ENCODE peak calls at places on chromosomes 11 and 22, in four cellular contexts. P, D, X and B are unnamed samples. For H3K4me1, the result is how much of the 10 kb centered on the place peaks cover.

GRCh38 chr11:65432133-65432650 is 9.6 kb downstream of the NEAT1 start:
- DNase-seq in X (no peak), P (no peak), D (no peak), B (no peak)

GRCh38 chr22:50481045-50481439 is 301 bp upstream of the ADM2 start:
- DNase-seq in D (no peak), X (no peak), P (no peak), B (peak)

GRCh38 chr11:81007046-81007445 is 1566.2 kb upstream of the TENM4 start:
- DNase-seq in X (no peak), D (no peak), P (peak), B (no peak)

GRCh38 chr11:88357323-88358039 is 19.9 kb upstream of the CTSC start:
- DNase-seq in X (no peak), D (no peak), P (no peak), B (no peak)

GRCh38 chr11:6523253-6523652 is 26.2 kb downstream of the DNHD1 start:
- DNase-seq in X (no peak), P (no peak), D (no peak), B (no peak)

GRCh38 chr11:117610901-117611300 is 186.1 kb downstream of the DSCAML1 start:
- DNase-seq in X (no peak), P (no peak), D (no peak), B (no peak)

GRCh38 chr11:29317669-29318068 is 699.2 kb downstream of the KCNA4 start:
- DNase-seq in D (no peak), P (no peak), X (no peak), B (no peak)

GRCh38 chr11:130726234-130726559 is 190.1 kb downstream of the SNX19 start:
- DNase-seq in P (no peak), D (no peak), X (peak), B (no peak)

GRCh38 chr11:36041988-36042606 is 98.2 kb downstream of the LDLRAD3 start:
- DNase-seq in P (no peak), D (no peak), X (no peak), B (no peak)

GRCh38 chr11:116492600-116492999 is 280.2 kb downstream of the BUD13 start:
- DNase-seq in P (no peak), X (no peak), D (no peak), B (no peak)

GRCh38 chr22:46077669-46078099 is 72.6 kb upstream of the PPARA start:
- DNase-seq in D (peak), X (peak), P (no peak), B (peak)

GRCh38 chr22:43039800-43040199 is 24.9 kb upstream of the PACSIN2 start:
- DNase-seq in P (no peak), D (no peak), X (no peak), B (no peak)

GRCh38 chr11:2377511-2378443 is 667 bp downstream of the CD81 start:
- DNase-seq in P (peak), X (peak), D (peak), B (peak)

GRCh38 chr11:35151896-35152295 is 12.9 kb downstream of the CD44 start:
- DNase-seq in X (no peak), P (no peak), D (no peak), B (no peak)

GRCh38 chr11:17738350-17739207 is 4.0 kb downstream of the KCNC1 start:
- DNase-seq in X (peak), D (no peak), P (no peak), B (peak)

GRCh38 chr22:44373234-44373633 is 60.5 kb upstream of the SHISAL1 start:
- DNase-seq in D (no peak), X (peak), P (no peak), B (peak)

GRCh38 chr11:14974723-14975587 is 2.8 kb upstream of the CALCA start:
- DNase-seq in D (peak), X (no peak), P (peak), B (peak)

GRCh38 chr11:117430293-117430955 is 102.8 kb downstream of the CEP164 start:
- DNase-seq in X (no peak), D (no peak), P (no peak), B (no peak)

GRCh38 chr22:46500201-46500600 is 37.2 kb downstream of the CELSR1 start:
- DNase-seq in P (peak), X (peak), D (no peak), B (no peak)

DNA sequence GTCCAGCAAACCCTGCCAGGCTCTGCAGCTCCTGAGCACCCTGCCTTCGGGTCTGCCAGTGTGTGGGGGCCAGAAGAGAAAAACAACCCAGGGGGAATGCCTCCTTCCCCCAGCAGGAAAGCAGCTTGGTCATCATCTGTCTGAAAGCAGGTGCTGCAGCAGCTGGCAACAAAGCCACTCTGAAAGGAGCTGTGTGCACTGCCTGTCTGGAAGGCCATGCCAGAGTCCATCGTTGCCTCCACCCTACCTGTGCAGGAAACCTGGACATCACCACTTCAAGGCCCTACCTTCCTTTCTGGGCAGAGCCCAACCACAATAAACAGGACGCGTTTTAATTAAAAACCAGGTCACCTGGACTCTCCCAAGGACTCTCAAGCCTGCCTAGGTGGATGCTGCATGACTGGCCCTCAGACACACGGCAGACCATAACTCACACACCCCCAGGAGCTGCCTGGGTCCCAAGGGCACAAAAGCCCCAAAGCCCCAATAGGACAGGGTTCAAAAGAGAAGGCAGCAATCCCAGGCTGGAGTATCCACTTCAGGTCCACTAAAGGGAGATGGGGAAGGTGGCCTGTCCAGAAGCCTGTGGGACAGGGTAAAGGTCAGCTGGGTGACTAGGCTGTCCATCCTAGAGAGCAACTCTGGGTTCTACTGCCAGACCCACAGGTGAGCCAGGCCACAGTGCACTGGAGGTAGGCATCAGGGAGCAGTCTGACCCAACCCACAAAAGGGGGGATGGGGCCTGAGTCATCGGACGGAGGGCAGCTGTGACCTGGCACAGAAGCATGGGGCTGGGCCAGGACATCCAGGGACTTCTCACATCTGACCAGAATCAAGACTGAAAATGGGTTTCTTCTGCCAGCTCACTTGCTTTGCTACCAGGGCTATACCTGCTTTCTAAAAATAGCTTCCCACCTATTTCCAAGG is 6.1 kb downstream of the GNB1L start:
- DNase-seq in X (peak), D (no peak), P (no peak), B (peak)
- H3K27ac ChIP-seq in X (peak), D (no peak), P (no peak), B (peak)

GRCh38 chr11:109439684-109440083 is 17.7 kb downstream of the C11orf87 start:
- DNase-seq in D (no peak), X (no peak), P (no peak), B (no peak)
- H3K4me3 ChIP-seq in D (no peak), X (no peak), P (no peak), B (no peak)

GRCh38 chr11:9626778-9627394 is 37.0 kb upstream of the SWAP70 start:
- DNase-seq in X (peak), P (no peak), D (no peak), B (no peak)

GRCh38 chr11:9624448-9624847 is 39.4 kb upstream of the SWAP70 start:
- DNase-seq in X (no peak), P (no peak), D (no peak), B (no peak)

GRCh38 chr11:9625158-9625557 is 38.7 kb upstream of the SWAP70 start:
- DNase-seq in D (no peak), X (no peak), P (no peak), B (no peak)

GRCh38 chr11:9629064-9629463 is 34.8 kb upstream of the SWAP70 start:
- DNase-seq in X (no peak), P (no peak), D (no peak), B (no peak)

DNA sequence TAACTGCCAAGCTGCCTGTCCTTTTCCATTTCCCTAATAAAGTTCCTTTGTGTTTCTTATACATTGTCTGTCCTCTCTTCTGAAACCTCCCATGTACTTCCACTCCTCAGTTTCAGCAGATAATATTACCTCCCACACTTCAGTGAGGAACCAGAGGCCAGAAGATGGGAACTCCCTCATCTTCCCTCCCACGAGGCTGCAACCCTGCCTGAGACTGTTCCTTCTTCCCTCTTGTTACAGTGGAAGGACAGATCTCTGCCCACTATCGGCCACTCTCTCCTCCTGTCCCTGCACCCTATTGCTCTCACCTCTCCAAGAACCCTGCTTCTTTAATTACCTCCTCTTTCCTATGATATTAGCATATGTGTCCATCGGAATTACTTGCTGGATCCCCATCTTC is 38.1 kb upstream of the SWAP70 start:
- DNase-seq in P (no peak), X (no peak), D (no peak), B (no peak)
- H3K4me1 ChIP-seq in P (under half), X (under half), D (under half), B (under half)

GRCh38 chr11:107721207-107721606 is 9.4 kb upstream of the SLN start:
- DNase-seq in D (no peak), X (no peak), P (no peak), B (no peak)

GRCh38 chr11:107722671-107723070 is 10.8 kb upstream of the SLN start:
- DNase-seq in D (no peak), X (no peak), P (no peak), B (no peak)

GRCh38 chr11:107719062-107719461 is 7.2 kb upstream of the SLN start:
- DNase-seq in X (no peak), P (no peak), D (no peak), B (no peak)

GRCh38 chr11:107719557-107720304 is 7.9 kb upstream of the SLN start:
- DNase-seq in X (no peak), D (no peak), P (no peak), B (no peak)

DNA sequence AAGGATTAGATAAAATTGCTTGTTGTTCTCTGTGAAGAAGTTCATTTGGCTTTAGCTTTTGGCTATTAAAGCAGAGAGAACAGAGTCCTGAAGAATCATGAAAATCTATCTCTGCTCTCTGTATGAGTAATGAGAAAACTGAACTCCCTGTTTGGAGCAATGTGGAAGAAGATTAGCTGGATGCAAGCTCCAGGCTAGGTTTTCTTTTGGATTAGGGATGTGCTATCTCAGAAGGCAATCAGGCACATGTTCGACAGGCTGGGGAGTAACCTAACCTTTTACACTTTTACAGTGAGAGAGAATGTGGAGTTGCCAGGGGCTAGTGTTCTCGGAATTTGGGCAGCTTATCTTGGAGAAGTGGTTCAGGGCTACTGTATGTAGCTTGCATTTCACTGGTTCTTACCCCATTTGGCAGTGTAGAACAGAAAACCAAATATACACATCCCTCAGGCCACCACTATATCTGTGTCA is 8.5 kb upstream of the SLN start:
- DNase-seq in X (no peak), D (no peak), P (no peak), B (no peak)
- H3K27ac ChIP-seq in X (peak), D (no peak), P (no peak), B (no peak)